ENCODE peak calls at places on chromosomes 12 and 14, in eight cellular contexts. V is stimulated activated CD4-positive, alpha-beta T cell treated with anti-CD3 and anti-CD28 coated beads, Interleukin-15, amount 100 ng/mL, for 1 hour; U is dermis blood vessel endothelial cell; Z is activated T-helper 1 cell treated with anti-CD3 and anti-CD28 coated beads, Interleukin-2, amount 50 U/mL, for 16 hours; O is MM.1S; L is HFFc6; M is stimulated activated CD8-positive, alpha-beta memory T cell treated with anti-CD3 and anti-CD28 coated beads, Interleukin-12 subunit alpha, Interleukin-12 subunit beta, amount 100 ng/mL, for 4 hours; E is NCI-H146. J is an unnamed sample.

GRCh38 chr12:118371354-118372282 is 1.1 kb downstream of the TAOK3 start:
- DNase-seq in V (no peak), U (peak; percentile 48), Z (no peak), O (no peak), L (no peak), M (no peak), E (peak; percentile 2), J (no peak)

GRCh38 chr14:58533417-58533816 is 104.3 kb upstream of the DACT1 start:
- DNase-seq in V (no peak), U (peak; percentile 18), Z (no peak), O (no peak), L (no peak), M (no peak), E (no peak), J (no peak)

GRCh38 chr14:63717704-63718103 is 10.2 kb downstream of the SGPP1 start:
- DNase-seq in V (no peak), U (peak; percentile 30), Z (no peak), O (peak; percentile 12), L (peak; percentile 34), M (no peak), E (no peak), J (no peak)

GRCh38 chr12:91100901-91101300 is 10.4 kb downstream of the LUM start:
- DNase-seq in V (no peak), U (no peak), Z (no peak), O (no peak), L (peak; percentile 17), M (no peak), E (no peak), J (no peak)

GRCh38 chr14:56125772-56126411 is 7.7 kb downstream of the PELI2 start:
- DNase-seq in V (no peak), U (no peak), Z (no peak), O (no peak), L (no peak), M (no peak), E (peak; percentile 53), J (no peak)

GRCh38 chr12:117240356-117240755 is 50.1 kb upstream of the FBXO21 start:
- DNase-seq in V (no peak), U (no peak), Z (no peak), O (no peak), L (no peak), M (no peak), E (no peak), J (no peak)

GRCh38 chr14:32545858-32546210 is 216.7 kb downstream of the AKAP6 start:
- DNase-seq in V (no peak), U (no peak), Z (no peak), O (no peak), L (no peak), M (no peak), E (no peak), J (no peak)

GRCh38 chr14:88955470-88955869 is 131.0 kb downstream of the TTC8 start:
- DNase-seq in V (no peak), U (no peak), Z (no peak), O (no peak), L (no peak), M (no peak), E (peak; percentile 45), J (no peak)

GRCh38 chr12:45509187-45509586 is 220.3 kb upstream of the ARID2 start:
- DNase-seq in V (no peak), U (no peak), Z (no peak), O (no peak), L (no peak), M (no peak), E (no peak), J (no peak)

GRCh38 chr14:64958743-64959142 is 13.4 kb downstream of the RAB15 start:
- DNase-seq in V (no peak), U (no peak), Z (no peak), O (no peak), L (no peak), M (no peak), E (no peak), J (no peak)

J was measured in RCC 7860.